ENCODE peak calls at places on chromosome 7, in six cellular contexts. Y is astrocyte of the spinal cord; F is effector CD4-positive, alpha-beta T cell; O is naive B cell; P is heart right ventricle; W is CD8-positive, alpha-beta memory T cell. G is an unnamed sample.
A peak's percentile ranks its signal among the peaks of the same experiment; 100 is the strongest.

GRCh38 chr7:27188666-27189559 is 3.9 kb upstream of the HOXA11 start:
- DNase-seq in Y (no peak), P (no peak), F (no peak), O (no peak), W (no peak), G (peak; percentile 37)

GRCh38 chr7:97174308-97174707 is 56.8 kb downstream of the SDHAF3 start:
- DNase-seq in O (no peak), W (no peak), F (no peak), Y (no peak), P (no peak), G (no peak)

GRCh38 chr7:149476791-149477190 is 15.9 kb upstream of the ZNF777 start:
- DNase-seq in F (no peak), W (no peak), P (no peak), O (no peak), Y (no peak), G (no peak)

GRCh38 chr7:46229409-46229808 is 308.3 kb upstream of the IGFBP3 start:
- DNase-seq in P (no peak), Y (peak; percentile 86), F (no peak), O (no peak), W (no peak), G (no peak)

GRCh38 chr7:65269150-65269856 is 104.4 kb upstream of the ZNF92 start:
- DNase-seq in Y (peak; percentile 80), O (peak; percentile 28), F (no peak), P (peak; percentile 20), W (no peak), G (peak; percentile 29)

GRCh38 chr7:66265566-66265965 is 60.4 kb downstream of the TPST1 start:
- DNase-seq in F (no peak), P (no peak), O (no peak), W (no peak), Y (peak; percentile 40), G (no peak)

GRCh38 chr7:128444242-128444641 is 11.4 kb upstream of the HILPDA start:
- DNase-seq in W (no peak), Y (no peak), F (no peak), O (no peak), P (no peak), G (no peak)

GRCh38 chr7:149474309-149475120 is 13.7 kb upstream of the ZNF777 start:
- DNase-seq in W (no peak), Y (no peak), O (no peak), P (no peak), F (no peak), G (no peak)

GRCh38 chr7:26399309-26399610 is 107.6 kb downstream of the SNX10 start:
- DNase-seq in W (no peak), P (no peak), O (no peak), Y (peak; percentile 33), F (no peak), G (peak; percentile 48)

GRCh38 chr7:84914598-84914997 is 272.3 kb downstream of the SEMA3D start:
- DNase-seq in O (no peak), W (no peak), F (no peak), Y (no peak), P (no peak), G (no peak)

GRCh38 chr7:132350741-132351140 is 225.5 kb downstream of the PLXNA4 start:
- DNase-seq in F (no peak), O (no peak), Y (no peak), W (no peak), P (no peak), G (no peak)

GRCh38 chr7:100418930-100419659 is 9.4 kb downstream of the ZCWPW1 start:
- DNase-seq in F (no peak), P (no peak), W (no peak), O (no peak), Y (no peak), G (no peak)

GRCh38 chr7:4883352-4884144 is at the start of gene RADIL:
- DNase-seq in P (peak; percentile 94), Y (peak; percentile 85), F (peak; percentile 70), W (peak; percentile 83), O (peak; percentile 62), G (peak; percentile 69)

GRCh38 chr7:38220452-38220851 is 42.4 kb downstream of the STARD3NL start:
- DNase-seq in O (no peak), F (no peak), P (no peak), Y (no peak), W (no peak), G (no peak)

GRCh38 chr7:151315038-151315655 is 26.5 kb upstream of the NUB1 start:
- DNase-seq in W (peak; percentile 71), P (peak; percentile 79), F (peak; percentile 76), Y (peak; percentile 61), O (peak; percentile 72), G (peak; percentile 68)

GRCh38 chr7:4057289-4057616 is 624.8 kb upstream of the FOXK1 start:
- DNase-seq in Y (no peak), O (no peak), P (no peak), F (no peak), W (no peak), G (no peak)

GRCh38 chr7:31058122-31058521 is 6.0 kb downstream of the ADCYAP1R1 start:
- DNase-seq in Y (no peak), P (no peak), W (no peak), O (no peak), F (no peak), G (no peak)

GRCh38 chr7:5396999-5397656 is 26.5 kb downstream of the TNRC18 start:
- DNase-seq in O (peak; percentile 92), Y (peak; percentile 30), F (peak; percentile 82), W (peak; percentile 90), P (peak; percentile 66), G (peak; percentile 96)

GRCh38 chr7:11212080-11212711 is 238.5 kb downstream of the PHF14 start:
- DNase-seq in P (peak; percentile 49), F (peak; percentile 25), O (peak; percentile 31), W (peak; percentile 14), Y (peak; percentile 73), G (no peak)

GRCh38 chr7:80379034-80379433 is 132.8 kb downstream of the GNAT3 start:
- DNase-seq in W (no peak), Y (peak; percentile 70), O (no peak), P (no peak), F (no peak), G (no peak)

GRCh38 chr7:151017953-151018420 is 6.3 kb downstream of the ATG9B start:
- DNase-seq in O (peak; percentile 81), W (peak; percentile 73), P (peak; percentile 67), F (peak; percentile 73), Y (peak; percentile 30), G (peak; percentile 73)

GRCh38 chr7:57216340-57216739 is 84.1 kb upstream of the ZNF479 start:
- DNase-seq in P (no peak), O (no peak), F (no peak), Y (no peak), W (no peak), G (peak; percentile 2)

GRCh38 chr7:107446531-107446930 is 23.3 kb upstream of the GPR22 start:
- DNase-seq in O (no peak), Y (peak; percentile 47), P (no peak), W (no peak), F (no peak), G (no peak)

GRCh38 chr7:27994639-27995038 is 186.0 kb downstream of the JAZF1 start:
- DNase-seq in O (no peak), Y (peak; percentile 47), F (no peak), W (no peak), P (no peak), G (no peak)